ENCODE peak calls at places on chromosomes 1 and 21, in seven cellular contexts. O is tibial nerve; T is stimulated activated CD4-positive, alpha-beta T cell treated with anti-CD3 and anti-CD28 coated beads, Interleukin-2, amount 100 ng/mL, for 24 hours; A is fibroblast of lung; J is EL; F is activated CD8-positive, alpha-beta memory T cell treated with anti-CD3 and anti-CD28 coated beads for 1 hour; X is NCI-H1694. E is an unnamed sample.

GRCh38 chr1:25971044-25971881 is 26.6 kb downstream of the PAFAH2 start:
- DNase-seq in X (no peak), J (no peak), T (no peak), O (no peak), A (no peak), F (no peak), E (no peak)

GRCh38 chr1:61842863-61843514 is 100.7 kb downstream of the PATJ start:
- DNase-seq in O (no peak), J (peak), T (no peak), X (peak), F (no peak), A (no peak), E (peak)

GRCh38 chr1:152884966-152885624 is 7.0 kb downstream of the SMCP start:
- DNase-seq in J (peak), T (no peak), O (no peak), F (no peak), A (peak), X (no peak), E (no peak)

GRCh38 chr1:113758631-113759340 is 500 bp downstream of the PHTF1 start:
- DNase-seq in A (peak), F (peak), O (peak), J (peak), X (peak), T (peak), E (peak)

GRCh38 chr1:245260116-245260882 is 105.5 kb downstream of the KIF26B start:
- DNase-seq in T (no peak), F (no peak), J (no peak), X (no peak), O (no peak), A (no peak), E (peak)

GRCh38 chr1:88608139-88608943 is 75.7 kb upstream of the PKN2 start:
- DNase-seq in T (no peak), J (peak), F (no peak), A (peak), O (no peak), X (peak), E (no peak)

GRCh38 chr21:46158666-46159300 is 3.4 kb upstream of the FTCD start:
- DNase-seq in F (no peak), O (no peak), J (no peak), A (no peak), X (no peak), T (no peak), E (no peak)

GRCh38 chr1:1629430-1630190 is 2.4 kb upstream of the MMP23B start:
- DNase-seq in X (no peak), F (peak), J (no peak), A (no peak), T (peak), O (no peak), E (no peak)

GRCh38 chr1:36691374-36691773 is 208.7 kb upstream of the CSF3R start:
- DNase-seq in J (no peak), T (no peak), F (no peak), O (no peak), X (no peak), A (no peak), E (no peak)

GRCh38 chr1:218171302-218171893 is 113.7 kb upstream of the RRP15 start:
- DNase-seq in X (peak), O (no peak), A (peak), J (peak), F (no peak), T (no peak), E (peak)

GRCh38 chr1:246971322-246971721 is 36.5 kb downstream of the ZNF695 start:
- DNase-seq in F (peak), T (peak), J (peak), A (peak), X (peak), O (no peak), E (no peak)

GRCh38 chr21:38985423-38986378 is 180.0 kb downstream of the ETS2 start:
- DNase-seq in A (peak), X (peak), T (peak), F (no peak), O (peak), J (peak), E (peak)